ENCODE peak calls at places on chromosomes 12 and 14, in nine cellular contexts. K, J, L, B, Q, S, Z, G and M are unnamed samples.

GRCh38 chr12:132174703-132175490 is 30.6 kb downstream of the NOC4L start:
- DNase-seq in G (no peak), L (peak), S (no peak), Z (no peak), K (no peak), Q (no peak), J (no peak), B (no peak), M (no peak)

GRCh38 chr12:120457133-120457532 is 10.9 kb downstream of the GATC start:
- DNase-seq in J (peak), B (peak), L (no peak), Q (no peak), K (no peak), G (peak), Z (no peak), S (no peak), M (no peak)

GRCh38 chr14:49173765-49174373 is 412.3 kb downstream of the RPS29 start:
- DNase-seq in J (peak), K (no peak), S (peak), L (peak), G (peak), Q (no peak), Z (no peak), B (peak), M (peak)

GRCh38 chr14:101049511-101049910 is 146.0 kb upstream of the RTL1 start:
- DNase-seq in B (no peak), J (no peak), G (no peak), L (no peak), Z (no peak), S (no peak), Q (no peak), K (no peak), M (no peak)

GRCh38 chr12:105861232-105861631 is 277.5 kb downstream of the NUAK1 start:
- DNase-seq in L (no peak), G (no peak), B (no peak), K (no peak), Q (no peak), Z (no peak), J (no peak), S (no peak), M (no peak)

GRCh38 chr12:78584695-78585094 is 279.9 kb upstream of the SYT1 start:
- DNase-seq in G (peak), L (no peak), Q (no peak), B (no peak), K (no peak), J (peak), S (no peak), Z (no peak), M (no peak)

GRCh38 chr14:103401223-103402214 is 16.3 kb downstream of the MARK3 start:
- DNase-seq in G (no peak), B (no peak), L (no peak), J (no peak), Z (no peak), Q (no peak), K (no peak), S (no peak), M (no peak)

GRCh38 chr12:80849367-80849766 is 88.4 kb downstream of the LIN7A start:
- DNase-seq in L (no peak), Q (no peak), J (no peak), S (no peak), Z (no peak), K (no peak), G (no peak), B (no peak), M (no peak)

GRCh38 chr12:27560126-27560525 is 36.1 kb downstream of the PPFIBP1 start:
- DNase-seq in S (no peak), G (no peak), J (no peak), K (no peak), L (no peak), B (no peak), Q (no peak), Z (no peak), M (no peak)

GRCh38 chr14:67736771-67737170 is 35.1 kb downstream of the RDH12 start:
- DNase-seq in J (no peak), K (no peak), L (peak), Q (no peak), S (no peak), G (no peak), B (no peak), Z (no peak), M (no peak)

GRCh38 chr12:50200507-50201273 is 33.5 kb upstream of the CERS5 start:
- DNase-seq in Q (no peak), K (no peak), Z (no peak), S (no peak), G (no peak), B (peak), L (no peak), J (no peak), M (no peak)

GRCh38 chr12:27083861-27084271 is 1.5 kb upstream of the C12orf71 start:
- DNase-seq in S (no peak), K (no peak), Q (no peak), B (no peak), L (no peak), Z (no peak), G (no peak), J (no peak), M (no peak)

GRCh38 chr14:21185506-21185905 is 29.6 kb upstream of the OR5AU1 start:
- DNase-seq in Q (no peak), S (no peak), B (no peak), G (no peak), K (no peak), L (no peak), Z (no peak), J (no peak), M (no peak)

GRCh38 chr12:124687695-124688301 is 120.4 kb upstream of the NCOR2 start:
- DNase-seq in Q (no peak), S (no peak), G (no peak), J (no peak), B (no peak), K (peak), L (no peak), Z (no peak), M (no peak)

GRCh38 chr12:48279601-48280000 is 71.1 kb downstream of the ZNF641 start:
- DNase-seq in Q (no peak), G (no peak), B (no peak), K (no peak), L (no peak), J (no peak), Z (no peak), S (no peak), M (no peak)

GRCh38 chr12:102388469-102388868 is 91.9 kb downstream of the IGF1 start:
- DNase-seq in Z (no peak), Q (no peak), L (no peak), B (no peak), K (no peak), G (peak), J (no peak), S (no peak), M (no peak)

GRCh38 chr12:89856431-89856830 is 147.8 kb upstream of the ATP2B1 start:
- DNase-seq in Q (no peak), Z (no peak), G (no peak), S (peak), J (no peak), K (no peak), L (no peak), B (no peak), M (no peak)

GRCh38 chr12:25352078-25352918 is 101.6 kb upstream of the KRAS start:
- DNase-seq in J (no peak), Z (no peak), B (no peak), K (no peak), S (peak), L (no peak), G (no peak), Q (no peak), M (no peak)

GRCh38 chr12:132189378-132190011 is 45.2 kb downstream of the NOC4L start:
- DNase-seq in J (peak), Z (peak), Q (peak), G (no peak), S (peak), K (peak), L (peak), B (peak), M (peak)

GRCh38 chr12:8038659-8039114 is 6.2 kb downstream of the FOXJ2 start:
- DNase-seq in Z (peak), K (peak), B (peak), J (peak), G (no peak), L (peak), Q (no peak), S (no peak), M (peak)

GRCh38 chr12:56991319-56991906 is 14.9 kb downstream of the ZBTB39 start:
- DNase-seq in B (no peak), G (no peak), Z (peak), Q (no peak), J (no peak), K (no peak), L (no peak), S (no peak), M (peak)

GRCh38 chr12:122067966-122068365 is 10.6 kb upstream of the MLXIP start:
- DNase-seq in L (peak), S (peak), B (no peak), G (no peak), Z (peak), J (no peak), K (peak), Q (peak), M (peak)

GRCh38 chr12:62813031-62813829 is 121.7 kb downstream of the PPM1H start:
- DNase-seq in S (no peak), Q (no peak), K (peak), B (peak), G (no peak), L (peak), J (peak), Z (peak), M (peak)

GRCh38 chr12:77888611-77889010 is 57.9 kb downstream of the NAV3 start:
- DNase-seq in G (peak), S (no peak), J (peak), B (no peak), Q (no peak), Z (no peak), K (no peak), L (no peak), M (no peak)

GRCh38 chr12:68067762-68068376 is 78.6 kb downstream of the IFNG-AS1 start:
- DNase-seq in L (no peak), B (no peak), S (no peak), J (peak), K (no peak), Z (no peak), G (peak), Q (no peak), M (no peak)

GRCh38 chr14:61756135-61756534 is 6.1 kb upstream of the SNAPC1 start:
- DNase-seq in G (no peak), L (no peak), K (no peak), S (no peak), Z (no peak), B (no peak), Q (no peak), J (no peak), M (no peak)

GRCh38 chr12:129075451-129076208 is 222.4 kb downstream of the GLT1D1 start:
- DNase-seq in L (no peak), Z (no peak), G (no peak), Q (no peak), K (no peak), S (no peak), B (no peak), J (no peak), M (no peak)

GRCh38 chr14:104044016-104044415 is 41.5 kb upstream of the ASPG start:
- DNase-seq in B (no peak), J (no peak), Q (no peak), Z (no peak), K (no peak), S (no peak), L (no peak), G (no peak), M (no peak)

GRCh38 chr12:52884526-52885293 is 20.2 kb downstream of the KRT8 start:
- DNase-seq in Z (peak), K (peak), Q (peak), J (peak), S (no peak), B (peak), G (peak), L (peak), M (peak)

GRCh38 chr12:4821000-4821399 is 88.7 kb upstream of the KCNA1 start:
- DNase-seq in G (no peak), L (no peak), S (no peak), B (no peak), Q (no peak), J (no peak), Z (no peak), K (no peak), M (no peak)

GRCh38 chr14:90452366-90452765 is 55.5 kb downstream of the CALM1 start:
- DNase-seq in B (no peak), S (no peak), K (no peak), Q (no peak), G (no peak), J (no peak), Z (no peak), L (no peak), M (no peak)

GRCh38 chr14:36773136-36773540 is 111.5 kb downstream of the PAX9 start:
- DNase-seq in L (no peak), B (no peak), Q (no peak), J (peak), Z (no peak), G (peak), S (no peak), K (no peak), M (no peak)

GRCh38 chr12:95418142-95418541 is 55.8 kb upstream of the METAP2 start:
- DNase-seq in J (no peak), K (no peak), L (no peak), S (no peak), Z (no peak), Q (no peak), G (no peak), B (no peak), M (no peak)

GRCh38 chr14:61477845-61478438 is 156.6 kb downstream of the PRKCH start:
- DNase-seq in Z (peak), G (no peak), S (no peak), K (peak), J (peak), L (peak), Q (no peak), B (no peak), M (peak)

GRCh38 chr12:49716546-49716945 is 9.3 kb upstream of the FMNL3 start:
- DNase-seq in L (no peak), S (no peak), G (no peak), Z (no peak), J (no peak), Q (no peak), B (no peak), K (no peak), M (no peak)

GRCh38 chr12:51821423-51822260 is 26.9 kb downstream of the FIGNL2 start:
- DNase-seq in J (no peak), G (no peak), B (no peak), Q (no peak), Z (no peak), S (no peak), L (no peak), K (no peak), M (no peak)

GRCh38 chr12:121579190-121579791 is 1.5 kb downstream of the KDM2B start:
- DNase-seq in J (no peak), L (peak), Q (peak), B (peak), Z (peak), S (no peak), G (no peak), K (peak), M (peak)

GRCh38 chr12:59936546-59936945 is 340.7 kb downstream of the SLC16A7 start:
- DNase-seq in S (no peak), Q (no peak), K (no peak), J (no peak), L (peak), Z (no peak), G (no peak), B (no peak), M (no peak)

GRCh38 chr12:55974308-55974724 is 438 bp downstream of the RAB5B start:
- DNase-seq in Z (peak), J (peak), Q (no peak), B (peak), G (peak), K (no peak), S (no peak), L (peak), M (peak)

GRCh38 chr12:95380997-95381786 is 92.8 kb upstream of the METAP2 start:
- DNase-seq in L (no peak), G (no peak), K (no peak), Z (no peak), S (no peak), B (no peak), J (no peak), Q (no peak), M (no peak)

GRCh38 chr12:16608346-16608745 is 2.4 kb upstream of the LMO3 start:
- DNase-seq in G (no peak), Z (no peak), K (no peak), S (no peak), Q (no peak), L (no peak), J (no peak), B (no peak), M (no peak)

GRCh38 chr12:16607895-16608294 is 1.9 kb upstream of the LMO3 start:
- DNase-seq in K (no peak), G (no peak), Q (no peak), L (no peak), J (no peak), Z (no peak), S (no peak), B (no peak), M (no peak)

GRCh38 chr12:16610006-16610520 is 4.1 kb upstream of the LMO3 start:
- DNase-seq in Q (no peak), B (no peak), G (no peak), S (no peak), Z (no peak), K (no peak), L (no peak), J (no peak), M (no peak)

GRCh38 chr12:16610743-16611142 is 4.8 kb upstream of the LMO3 start:
- DNase-seq in L (no peak), B (no peak), Q (no peak), K (no peak), G (no peak), Z (no peak), J (no peak), S (no peak), M (no peak)

DNA sequence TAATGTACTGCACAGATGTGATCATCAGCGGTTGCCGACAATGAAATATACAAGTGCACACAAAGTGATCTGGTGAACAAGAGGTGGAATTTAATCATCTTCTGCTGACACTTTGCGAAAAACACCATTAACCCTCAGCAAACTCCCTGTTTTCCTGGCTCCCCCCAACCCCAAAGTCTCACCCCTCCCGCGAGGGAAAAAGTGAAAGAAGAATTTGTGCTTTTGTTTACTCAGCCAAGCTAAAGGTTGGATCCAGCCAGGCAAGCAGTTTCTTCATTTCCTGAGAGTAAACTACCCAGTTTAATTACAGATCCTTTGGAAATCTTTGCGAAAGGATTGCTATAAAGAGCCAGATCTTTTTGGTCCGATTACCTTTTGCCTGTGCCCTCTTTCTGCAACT is 3.2 kb upstream of the LMO3 start:
- DNase-seq in G (no peak), J (no peak), Q (no peak), L (no peak), K (no peak), S (no peak), Z (no peak), B (no peak), M (no peak)
- TF ChIP-seq EP300 in G (no peak), J (no peak), Q (no peak), L (no peak), K (no peak), S (no peak), Z (no peak), B (no peak), M (no peak)

GRCh38 chr14:63896278-63896720 is 43.5 kb downstream of the SYNE2 start:
- DNase-seq in K (peak), L (peak), Z (peak), G (peak), J (peak), S (no peak), B (peak), Q (peak), M (peak)
- TF ChIP-seq EP300 in K (no peak), L (no peak), Z (no peak), G (no peak), J (no peak), S (no peak), B (peak), Q (no peak), M (no peak)

GRCh38 chr14:55477680-55478079 is 37.3 kb upstream of the TBPL2 start:
- DNase-seq in L (no peak), S (no peak), Z (no peak), J (no peak), B (no peak), G (no peak), Q (no peak), K (no peak), M (no peak)
- TF ChIP-seq EP300 in L (no peak), S (no peak), Z (no peak), J (no peak), B (no peak), G (no peak), Q (no peak), K (no peak), M (no peak)

GRCh38 chr12:54370218-54370730 is 6.0 kb upstream of the GPR84 start:
- DNase-seq in Q (peak), B (peak), S (no peak), J (peak), G (no peak), Z (peak), K (peak), L (peak), M (peak)
- TF ChIP-seq EP300 in Q (no peak), B (no peak), S (no peak), J (no peak), G (no peak), Z (no peak), K (no peak), L (no peak), M (no peak)

GRCh38 chr12:131049569-131050339 is 96.0 kb downstream of the ADGRD1 start:
- DNase-seq in K (no peak), L (no peak), Z (no peak), S (no peak), Q (no peak), G (no peak), J (no peak), B (no peak), M (no peak)
- TF ChIP-seq EP300 in K (no peak), L (no peak), Z (no peak), S (no peak), Q (no peak), G (no peak), J (no peak), B (no peak), M (no peak)

GRCh38 chr14:96575233-96575632 is 73.1 kb downstream of the PAPOLA start:
- DNase-seq in S (no peak), K (no peak), Q (no peak), G (no peak), J (no peak), Z (no peak), B (no peak), L (no peak), M (no peak)

GRCh38 chr14:96571311-96571710 is 69.1 kb downstream of the PAPOLA start:
- DNase-seq in K (no peak), G (no peak), J (no peak), Z (no peak), Q (no peak), B (no peak), S (no peak), L (no peak), M (no peak)

GRCh38 chr14:96574633-96575191 is 72.5 kb downstream of the PAPOLA start:
- DNase-seq in B (no peak), G (no peak), K (peak), L (no peak), J (no peak), Z (no peak), S (no peak), Q (no peak), M (no peak)

GRCh38 chr14:96574171-96574632 is 72.0 kb downstream of the PAPOLA start:
- DNase-seq in J (no peak), S (no peak), G (no peak), Z (no peak), L (no peak), Q (no peak), K (no peak), B (no peak), M (no peak)

DNA sequence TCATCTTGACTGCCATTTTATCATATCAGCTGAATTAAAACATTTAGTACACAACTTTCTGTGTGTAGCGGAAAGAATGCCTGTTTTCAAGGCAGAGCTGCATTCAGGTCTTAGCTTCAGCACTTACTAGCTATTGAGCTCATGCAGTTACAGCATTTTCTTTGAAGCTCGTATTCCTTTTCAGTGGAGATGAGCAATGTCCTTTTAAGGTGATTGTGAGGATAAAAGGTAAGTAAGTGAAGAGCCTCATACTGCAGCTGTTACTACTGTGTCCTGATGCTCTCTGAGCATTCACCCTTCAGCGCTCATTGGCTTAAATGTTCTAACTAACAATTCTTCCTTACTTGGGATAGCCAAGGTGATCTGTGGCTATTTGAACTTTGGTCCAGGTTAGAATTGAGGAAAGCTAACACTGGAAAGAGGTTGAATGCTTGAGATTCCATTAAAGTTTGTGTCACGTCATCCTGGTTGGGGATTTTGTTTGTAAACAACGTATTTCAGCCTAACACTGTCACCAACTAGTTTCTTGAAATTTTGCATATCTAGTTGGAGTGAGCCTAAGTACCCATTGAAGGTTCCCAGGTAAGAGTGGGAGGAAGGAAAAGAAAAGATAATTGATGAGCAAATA is 71.4 kb downstream of the PAPOLA start:
- DNase-seq in L (no peak), G (no peak), K (no peak), J (no peak), Z (no peak), B (no peak), Q (no peak), S (no peak), M (no peak)
- TF ChIP-seq EP300 in L (no peak), G (no peak), K (no peak), J (no peak), Z (no peak), B (no peak), Q (no peak), S (no peak), M (no peak)

GRCh38 chr14:68792830-68793733 is at the start of gene ZFP36L1:
- DNase-seq in B (peak), Z (peak), K (peak), G (peak), S (peak), J (peak), Q (peak), L (peak), M (peak)
- TF ChIP-seq EP300 in B (no peak), Z (peak), K (peak), G (no peak), S (no peak), J (no peak), Q (peak), L (no peak), M (peak)

GRCh38 chr14:32422440-32422839 is 93.3 kb downstream of the AKAP6 start:
- DNase-seq in G (no peak), J (no peak), Q (no peak), L (no peak), K (no peak), S (no peak), B (no peak), Z (no peak), M (no peak)
- TF ChIP-seq EP300 in G (no peak), J (no peak), Q (no peak), L (no peak), K (no peak), S (no peak), B (no peak), Z (no peak), M (no peak)